ENCODE peak calls at places on chromosomes 13 and 19, in four cellular contexts. One of them, this sample, is unnamed.

GRCh38 chr13:36362251-36362650 is 16.1 kb upstream of the SPART start:
- DNase-seq in CD4-positive, alpha-beta T cell: no peak
- DNase-seq in neural progenitor cell: no peak
- DNase-seq in activated CD8-positive, alpha-beta T cell treated with anti-CD3 and anti-CD28 coated beads for 36 hours: no peak
- DNase-seq in this sample: no peak

GRCh38 chr13:114099191-114099590 is 33.2 kb downstream of the RASA3 start:
- DNase-seq in CD4-positive, alpha-beta T cell: no peak
- DNase-seq in neural progenitor cell: peak
- DNase-seq in activated CD8-positive, alpha-beta T cell treated with anti-CD3 and anti-CD28 coated beads for 36 hours: no peak
- DNase-seq in this sample: peak

GRCh38 chr13:51364404-51365008 is 25.0 kb downstream of the SERPINE3 start:
- DNase-seq in CD4-positive, alpha-beta T cell: no peak
- DNase-seq in neural progenitor cell: no peak
- DNase-seq in activated CD8-positive, alpha-beta T cell treated with anti-CD3 and anti-CD28 coated beads for 36 hours: no peak
- DNase-seq in this sample: no peak

GRCh38 chr13:49532593-49532992 is 36.8 kb downstream of the PHF11 start:
- DNase-seq in CD4-positive, alpha-beta T cell: no peak
- DNase-seq in neural progenitor cell: no peak
- DNase-seq in activated CD8-positive, alpha-beta T cell treated with anti-CD3 and anti-CD28 coated beads for 36 hours: no peak
- DNase-seq in this sample: no peak

GRCh38 chr19:54473071-54473941 is at the start of gene CDC42EP5:
- DNase-seq in CD4-positive, alpha-beta T cell: no peak
- DNase-seq in neural progenitor cell: peak
- DNase-seq in activated CD8-positive, alpha-beta T cell treated with anti-CD3 and anti-CD28 coated beads for 36 hours: peak
- DNase-seq in this sample: peak

GRCh38 chr13:74258951-74259350 is 124.7 kb upstream of the KLF12 start:
- DNase-seq in CD4-positive, alpha-beta T cell: no peak
- DNase-seq in neural progenitor cell: no peak
- DNase-seq in activated CD8-positive, alpha-beta T cell treated with anti-CD3 and anti-CD28 coated beads for 36 hours: no peak
- DNase-seq in this sample: no peak

GRCh38 chr19:13060964-13061927 is 41.4 kb downstream of the LYL1 start:
- DNase-seq in CD4-positive, alpha-beta T cell: peak
- DNase-seq in neural progenitor cell: peak
- DNase-seq in activated CD8-positive, alpha-beta T cell treated with anti-CD3 and anti-CD28 coated beads for 36 hours: peak
- DNase-seq in this sample: peak

GRCh38 chr13:112807653-112808376 is 118.0 kb downstream of the ATP11A start:
- DNase-seq in CD4-positive, alpha-beta T cell: no peak
- DNase-seq in neural progenitor cell: no peak
- DNase-seq in activated CD8-positive, alpha-beta T cell treated with anti-CD3 and anti-CD28 coated beads for 36 hours: no peak
- DNase-seq in this sample: no peak

GRCh38 chr13:37652596-37652995 is 54.0 kb upstream of the POSTN start:
- DNase-seq in CD4-positive, alpha-beta T cell: no peak
- DNase-seq in neural progenitor cell: no peak
- DNase-seq in activated CD8-positive, alpha-beta T cell treated with anti-CD3 and anti-CD28 coated beads for 36 hours: no peak
- DNase-seq in this sample: no peak

GRCh38 chr13:114065926-114066774 is 66.3 kb downstream of the RASA3 start:
- DNase-seq in CD4-positive, alpha-beta T cell: no peak
- DNase-seq in neural progenitor cell: no peak
- DNase-seq in activated CD8-positive, alpha-beta T cell treated with anti-CD3 and anti-CD28 coated beads for 36 hours: peak
- DNase-seq in this sample: no peak

GRCh38 chr19:3849092-3849491 is 19.7 kb downstream of the ZFR2 start:
- DNase-seq in CD4-positive, alpha-beta T cell: peak
- DNase-seq in neural progenitor cell: peak
- DNase-seq in activated CD8-positive, alpha-beta T cell treated with anti-CD3 and anti-CD28 coated beads for 36 hours: peak
- DNase-seq in this sample: no peak
- TF ChIP-seq CTCF in CD4-positive, alpha-beta T cell: peak
- TF ChIP-seq CTCF in neural progenitor cell: peak
- TF ChIP-seq CTCF in activated CD8-positive, alpha-beta T cell treated with anti-CD3 and anti-CD28 coated beads for 36 hours: peak
- TF ChIP-seq CTCF in this sample: no peak

GRCh38 chr19:9836021-9836420 is 903 bp downstream of the PIN1 start:
- DNase-seq in CD4-positive, alpha-beta T cell: no peak
- DNase-seq in neural progenitor cell: no peak
- DNase-seq in activated CD8-positive, alpha-beta T cell treated with anti-CD3 and anti-CD28 coated beads for 36 hours: no peak
- DNase-seq in this sample: no peak
- TF ChIP-seq CTCF in CD4-positive, alpha-beta T cell: no peak
- TF ChIP-seq CTCF in neural progenitor cell: no peak
- TF ChIP-seq CTCF in activated CD8-positive, alpha-beta T cell treated with anti-CD3 and anti-CD28 coated beads for 36 hours: no peak
- TF ChIP-seq CTCF in this sample: no peak

GRCh38 chr13:106474906-106475305 is 60.6 kb downstream of the EFNB2 start:
- DNase-seq in CD4-positive, alpha-beta T cell: no peak
- DNase-seq in neural progenitor cell: no peak
- DNase-seq in activated CD8-positive, alpha-beta T cell treated with anti-CD3 and anti-CD28 coated beads for 36 hours: no peak
- DNase-seq in this sample: no peak

GRCh38 chr13:106468948-106469590 is 66.4 kb downstream of the EFNB2 start:
- DNase-seq in CD4-positive, alpha-beta T cell: no peak
- DNase-seq in neural progenitor cell: no peak
- DNase-seq in activated CD8-positive, alpha-beta T cell treated with anti-CD3 and anti-CD28 coated beads for 36 hours: no peak
- DNase-seq in this sample: no peak

GRCh38 chr13:106473174-106473573 is 62.3 kb downstream of the EFNB2 start:
- DNase-seq in CD4-positive, alpha-beta T cell: no peak
- DNase-seq in neural progenitor cell: no peak
- DNase-seq in activated CD8-positive, alpha-beta T cell treated with anti-CD3 and anti-CD28 coated beads for 36 hours: no peak
- DNase-seq in this sample: no peak

GRCh38 chr13:106472621-106473020 is 62.8 kb downstream of the EFNB2 start:
- DNase-seq in CD4-positive, alpha-beta T cell: no peak
- DNase-seq in neural progenitor cell: no peak
- DNase-seq in activated CD8-positive, alpha-beta T cell treated with anti-CD3 and anti-CD28 coated beads for 36 hours: no peak
- DNase-seq in this sample: no peak

GRCh38 chr13:106471957-106472543 is 63.4 kb downstream of the EFNB2 start:
- DNase-seq in CD4-positive, alpha-beta T cell: no peak
- DNase-seq in neural progenitor cell: peak
- DNase-seq in activated CD8-positive, alpha-beta T cell treated with anti-CD3 and anti-CD28 coated beads for 36 hours: no peak
- DNase-seq in this sample: no peak
- TF ChIP-seq CTCF in CD4-positive, alpha-beta T cell: no peak
- TF ChIP-seq CTCF in neural progenitor cell: no peak
- TF ChIP-seq CTCF in activated CD8-positive, alpha-beta T cell treated with anti-CD3 and anti-CD28 coated beads for 36 hours: no peak
- TF ChIP-seq CTCF in this sample: no peak

GRCh38 chr19:23304238-23304637 is 54.0 kb upstream of the ZNF724 start:
- DNase-seq in CD4-positive, alpha-beta T cell: no peak
- DNase-seq in neural progenitor cell: no peak
- DNase-seq in activated CD8-positive, alpha-beta T cell treated with anti-CD3 and anti-CD28 coated beads for 36 hours: no peak
- DNase-seq in this sample: no peak

GRCh38 chr19:23309926-23310325 is 59.7 kb upstream of the ZNF724 start:
- DNase-seq in CD4-positive, alpha-beta T cell: no peak
- DNase-seq in neural progenitor cell: no peak
- DNase-seq in activated CD8-positive, alpha-beta T cell treated with anti-CD3 and anti-CD28 coated beads for 36 hours: no peak
- DNase-seq in this sample: no peak

GRCh38 chr19:23311551-23311950 is 61.4 kb upstream of the ZNF724 start:
- DNase-seq in CD4-positive, alpha-beta T cell: no peak
- DNase-seq in neural progenitor cell: no peak
- DNase-seq in activated CD8-positive, alpha-beta T cell treated with anti-CD3 and anti-CD28 coated beads for 36 hours: no peak
- DNase-seq in this sample: no peak

GRCh38 chr19:23310729-23311211 is 60.6 kb upstream of the ZNF724 start:
- DNase-seq in CD4-positive, alpha-beta T cell: no peak
- DNase-seq in neural progenitor cell: no peak
- DNase-seq in activated CD8-positive, alpha-beta T cell treated with anti-CD3 and anti-CD28 coated beads for 36 hours: no peak
- DNase-seq in this sample: no peak

DNA sequence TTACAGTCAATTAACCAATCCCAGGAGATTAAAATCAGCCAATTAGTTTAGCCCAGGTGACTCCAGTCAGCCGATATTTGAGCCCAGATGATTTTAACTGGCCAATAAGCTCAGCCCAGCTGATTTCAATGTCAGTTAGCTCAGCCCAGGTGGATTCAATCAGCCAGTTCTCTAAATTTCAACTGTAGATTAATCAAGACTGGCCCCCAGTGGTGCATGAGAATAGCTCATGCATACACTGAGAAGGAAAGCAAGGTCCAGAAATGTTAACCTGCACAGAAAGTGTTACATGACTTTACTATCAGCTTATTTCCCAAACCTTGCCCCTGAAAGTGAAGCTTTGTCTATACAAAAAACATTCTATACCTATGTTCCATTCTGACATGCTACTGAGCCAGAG is 55.4 kb upstream of the ZNF724 start:
- DNase-seq in CD4-positive, alpha-beta T cell: no peak
- DNase-seq in neural progenitor cell: no peak
- DNase-seq in activated CD8-positive, alpha-beta T cell treated with anti-CD3 and anti-CD28 coated beads for 36 hours: no peak
- DNase-seq in this sample: no peak
- TF ChIP-seq CTCF in CD4-positive, alpha-beta T cell: peak
- TF ChIP-seq CTCF in neural progenitor cell: no peak
- TF ChIP-seq CTCF in activated CD8-positive, alpha-beta T cell treated with anti-CD3 and anti-CD28 coated beads for 36 hours: no peak
- TF ChIP-seq CTCF in this sample: no peak

GRCh38 chr19:49615861-49616260 is 24.1 kb downstream of the RRAS start:
- DNase-seq in CD4-positive, alpha-beta T cell: no peak
- DNase-seq in neural progenitor cell: no peak
- DNase-seq in activated CD8-positive, alpha-beta T cell treated with anti-CD3 and anti-CD28 coated beads for 36 hours: no peak
- DNase-seq in this sample: no peak

GRCh38 chr19:49613374-49613773 is 22.4 kb downstream of the PRR12 start:
- DNase-seq in CD4-positive, alpha-beta T cell: no peak
- DNase-seq in neural progenitor cell: no peak
- DNase-seq in activated CD8-positive, alpha-beta T cell treated with anti-CD3 and anti-CD28 coated beads for 36 hours: no peak
- DNase-seq in this sample: no peak

GRCh38 chr19:49616945-49617344 is 23.0 kb downstream of the RRAS start:
- DNase-seq in CD4-positive, alpha-beta T cell: no peak
- DNase-seq in neural progenitor cell: no peak
- DNase-seq in activated CD8-positive, alpha-beta T cell treated with anti-CD3 and anti-CD28 coated beads for 36 hours: no peak
- DNase-seq in this sample: no peak

GRCh38 chr19:49616532-49616931 is 23.4 kb downstream of the RRAS start:
- DNase-seq in CD4-positive, alpha-beta T cell: no peak
- DNase-seq in neural progenitor cell: no peak
- DNase-seq in activated CD8-positive, alpha-beta T cell treated with anti-CD3 and anti-CD28 coated beads for 36 hours: no peak
- DNase-seq in this sample: no peak

GRCh38 chr19:49614096-49614857 is 23.3 kb downstream of the PRR12 start:
- DNase-seq in CD4-positive, alpha-beta T cell: no peak
- DNase-seq in neural progenitor cell: no peak
- DNase-seq in activated CD8-positive, alpha-beta T cell treated with anti-CD3 and anti-CD28 coated beads for 36 hours: peak
- DNase-seq in this sample: no peak
- TF ChIP-seq CTCF in CD4-positive, alpha-beta T cell: no peak
- TF ChIP-seq CTCF in neural progenitor cell: no peak
- TF ChIP-seq CTCF in activated CD8-positive, alpha-beta T cell treated with anti-CD3 and anti-CD28 coated beads for 36 hours: no peak
- TF ChIP-seq CTCF in this sample: no peak

GRCh38 chr19:6736917-6737283 is 480 bp downstream of the GPR108 start:
- DNase-seq in CD4-positive, alpha-beta T cell: no peak
- DNase-seq in neural progenitor cell: no peak
- DNase-seq in activated CD8-positive, alpha-beta T cell treated with anti-CD3 and anti-CD28 coated beads for 36 hours: no peak
- DNase-seq in this sample: no peak

GRCh38 chr19:6739390-6739883 is at the start of gene TRIP10:
- DNase-seq in CD4-positive, alpha-beta T cell: peak
- DNase-seq in neural progenitor cell: peak
- DNase-seq in activated CD8-positive, alpha-beta T cell treated with anti-CD3 and anti-CD28 coated beads for 36 hours: peak
- DNase-seq in this sample: peak

GRCh38 chr19:6738726-6739389 is 622 bp upstream of the TRIP10 start:
- DNase-seq in CD4-positive, alpha-beta T cell: no peak
- DNase-seq in neural progenitor cell: peak
- DNase-seq in activated CD8-positive, alpha-beta T cell treated with anti-CD3 and anti-CD28 coated beads for 36 hours: peak
- DNase-seq in this sample: no peak

GRCh38 chr19:6737284-6737872 is at the start of gene GPR108:
- DNase-seq in CD4-positive, alpha-beta T cell: peak
- DNase-seq in neural progenitor cell: peak
- DNase-seq in activated CD8-positive, alpha-beta T cell treated with anti-CD3 and anti-CD28 coated beads for 36 hours: peak
- DNase-seq in this sample: peak

GRCh38 chr19:6737873-6738725 is 719 bp upstream of the GPR108 start:
- DNase-seq in CD4-positive, alpha-beta T cell: peak
- DNase-seq in neural progenitor cell: peak
- DNase-seq in activated CD8-positive, alpha-beta T cell treated with anti-CD3 and anti-CD28 coated beads for 36 hours: peak
- DNase-seq in this sample: peak
- TF ChIP-seq CTCF in CD4-positive, alpha-beta T cell: peak
- TF ChIP-seq CTCF in neural progenitor cell: peak
- TF ChIP-seq CTCF in activated CD8-positive, alpha-beta T cell treated with anti-CD3 and anti-CD28 coated beads for 36 hours: peak
- TF ChIP-seq CTCF in this sample: peak

This sample was measured in GM13976.